ENCODE peak calls at places on chromosomes 16 and 17, in four cellular contexts. K is right atrium auricular region; F is CD4-positive, alpha-beta memory T cell; N is uterus. V is an unnamed sample. For H3K4me1 and H3K36me3, the result is how much of the 10 kb centered on the place peaks cover.

GRCh38 chr16:74034862-74035261 is 261.8 kb upstream of the PSMD7 start:
- DNase-seq in N (no peak), K (no peak), F (no peak), V (peak)

GRCh38 chr16:65071371-65072311 is 50.2 kb downstream of the CDH11 start:
- DNase-seq in F (no peak), N (peak), K (peak), V (no peak)

GRCh38 chr16:79932564-79932963 is 332.0 kb upstream of the MAF start:
- DNase-seq in N (no peak), K (no peak), F (no peak), V (peak)

GRCh38 chr16:85457366-85457765 is 155.8 kb upstream of the GSE1 start:
- DNase-seq in F (no peak), K (no peak), N (no peak), V (no peak)

GRCh38 chr17:82153745-82154375 is 55.8 kb upstream of the FASN start:
- DNase-seq in N (peak), F (peak), K (peak), V (peak)

GRCh38 chr16:82302007-82302733 is 132.1 kb upstream of the MPHOSPH6 start:
- DNase-seq in N (no peak), F (no peak), K (no peak), V (no peak)

GRCh38 chr16:77780378-77780837 is 8.0 kb upstream of the VAT1L start:
- DNase-seq in F (no peak), N (peak), K (no peak), V (no peak)

GRCh38 chr17:28861393-28862203 is 6.8 kb downstream of the ERAL1 start:
- DNase-seq in N (no peak), K (no peak), F (no peak), V (no peak)

GRCh38 chr17:42284020-42284369 is 4.3 kb upstream of the STAT5A start:
- DNase-seq in F (no peak), K (peak), N (no peak), V (peak)

GRCh38 chr16:81744911-81745310 is 34.2 kb upstream of the PLCG2 start:
- DNase-seq in N (no peak), K (no peak), F (no peak), V (no peak)

GRCh38 chr17:3913531-3914318 is 2.5 kb downstream of the P2RX1 start:
- DNase-seq in N (peak), K (no peak), F (peak), V (peak)
- H3K4me3 ChIP-seq in N (no peak), K (no peak), F (no peak), V (no peak)

GRCh38 chr17:40129498-40129897 is 7.7 kb downstream of the MSL1 start:
- DNase-seq in F (no peak), N (no peak), K (no peak), V (no peak)

GRCh38 chr17:40134184-40134583 is 6.2 kb upstream of the CASC3 start:
- DNase-seq in F (no peak), K (no peak), N (no peak), V (no peak)

GRCh38 chr17:40124279-40125141 is 2.7 kb downstream of the MSL1 start:
- DNase-seq in F (no peak), K (no peak), N (no peak), V (no peak)

GRCh38 chr17:40130352-40131042 is 8.7 kb downstream of the MSL1 start:
- DNase-seq in K (no peak), N (no peak), F (no peak), V (no peak)
- H3K4me1 ChIP-seq in K (under half), N (under half), F (under half), V (under half)

DNA sequence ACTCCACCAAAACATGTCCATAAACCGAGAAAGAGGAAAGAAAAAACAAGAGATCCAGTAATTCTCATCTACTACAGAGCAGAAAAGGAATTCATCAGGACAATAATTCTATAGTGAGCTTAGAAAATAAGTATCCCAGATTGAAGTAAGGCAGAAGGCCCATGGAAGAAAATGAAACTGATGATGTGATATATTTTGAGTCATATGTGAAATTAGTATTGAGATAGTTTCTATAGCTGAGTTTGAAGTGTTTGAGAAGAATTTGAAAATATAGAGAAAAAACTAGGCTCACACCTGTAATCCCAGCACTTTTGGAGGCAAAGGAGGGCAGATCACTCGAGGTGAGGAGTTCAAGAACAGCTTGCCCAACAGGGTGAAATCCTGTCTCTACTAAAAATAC is 19.7 kb downstream of the LUC7L3 start:
- DNase-seq in F (no peak), N (no peak), K (no peak), V (no peak)
- H3K36me3 ChIP-seq in F (half or more), N (under half), K (half or more), V (half or more)

GRCh38 chr17:4950757-4951204 is at the start of gene ENO3:
- DNase-seq in K (no peak), F (no peak), N (no peak), V (no peak)
- H3K4me3 ChIP-seq in K (peak), F (no peak), N (peak), V (peak)

GRCh38 chr16:4373356-4373908 is 1.8 kb downstream of the VASN start:
- DNase-seq in K (no peak), F (no peak), N (no peak), V (no peak)
- H3K4me1 ChIP-seq in K (half or more), F (under half), N (under half), V (under half)

GRCh38 chr16:293043-293775 is 10.2 kb downstream of the PDIA2 start:
- DNase-seq in F (no peak), N (no peak), K (no peak), V (no peak)
- H3K36me3 ChIP-seq in F (under half), N (under half), K (under half), V (half or more)

DNA sequence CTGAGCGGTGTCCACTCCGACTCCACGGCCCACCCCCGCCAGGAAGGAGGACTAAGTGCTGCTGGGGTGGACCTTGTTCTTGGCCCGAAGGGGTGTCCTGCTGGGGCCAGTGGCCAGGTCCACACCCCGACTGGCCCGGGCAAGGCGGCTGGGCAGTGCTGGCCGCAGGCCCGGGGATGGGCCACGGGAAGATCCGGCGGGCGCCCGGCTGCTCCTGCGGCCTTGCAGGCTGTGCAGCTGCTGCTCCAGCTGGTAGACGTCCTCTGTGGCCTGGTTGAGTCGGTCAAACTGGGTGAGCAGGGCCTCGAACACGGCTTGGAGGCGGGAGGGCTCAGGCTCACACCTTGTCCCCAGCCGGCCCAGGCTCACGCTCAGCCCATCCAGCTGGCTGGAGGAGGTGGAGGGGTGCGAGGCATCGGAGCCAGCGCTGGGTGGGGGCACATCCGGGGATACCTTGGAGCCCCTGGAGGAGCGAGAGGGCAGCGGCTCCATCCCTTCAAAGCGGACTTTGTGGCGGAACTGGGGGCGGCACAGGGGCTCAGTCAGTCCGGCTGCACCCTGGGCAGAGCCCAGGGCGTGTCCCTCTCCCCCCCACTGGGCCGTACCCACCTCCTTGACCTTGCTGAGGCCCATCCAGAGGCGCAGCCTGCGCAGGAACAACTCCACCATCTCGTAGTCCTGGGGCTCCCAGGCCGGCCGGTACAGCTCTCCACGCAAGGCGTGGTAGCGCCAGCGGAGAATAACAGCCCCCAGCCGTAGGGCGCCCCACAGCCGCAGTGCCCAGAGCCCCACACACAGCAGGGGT is 42.1 kb downstream of the TSC2 start:
- DNase-seq in N (no peak), K (no peak), F (no peak), V (no peak)
- H3K4me3 ChIP-seq in N (no peak), K (peak), F (no peak), V (no peak)

V was measured in HAP-1.